ENCODE peak calls at places on chromosomes 13 and 19, in six cellular contexts. T is activated naive CD8-positive, alpha-beta T cell treated with anti-CD3 and anti-CD28 coated beads, Interleukin-2, amount 10 ng/mL, durations not matched to agents 7 days and 5 days; K is activated naive CD4-positive, alpha-beta T cell treated with anti-CD3 and anti-CD28 coated beads, Interleukin-2, amount 50 U/mL, for 72 hours; R is upper lobe of right lung; W is natural killer cell; I is left cardiac atrium. Z is an unnamed sample.

GRCh38 chr19:48815870-48816501 is 5.2 kb upstream of the BCAT2 start:
- ATAC-seq in K (peak), T (no peak), I (no peak), R (no peak), W (no peak), Z (no peak)

GRCh38 chr19:52735734-52736133 is 890 bp upstream of the ZNF611 start:
- ATAC-seq in W (no peak), R (peak), K (no peak), I (peak), T (no peak), Z (no peak)

GRCh38 chr19:10858204-10858828 is 10.1 kb downstream of the C19orf38 start:
- ATAC-seq in I (no peak), T (no peak), W (no peak), K (peak), R (peak), Z (no peak)

GRCh38 chr19:3035542-3036118 is 6.5 kb upstream of the TLE2 start:
- ATAC-seq in I (peak), W (peak), K (peak), T (peak), R (peak), Z (peak)

GRCh38 chr13:38697628-38698333 is 10.9 kb downstream of the FREM2 start:
- ATAC-seq in K (no peak), T (no peak), I (no peak), R (peak), W (no peak), Z (no peak)

GRCh38 chr13:103272770-103273169 is 206.6 kb upstream of the SLC10A2 start:
- ATAC-seq in I (no peak), R (no peak), T (no peak), W (no peak), K (no peak), Z (no peak)

GRCh38 chr19:19506592-19506991 is 8.8 kb downstream of the TSSK6 start:
- ATAC-seq in I (no peak), K (no peak), T (no peak), R (no peak), W (no peak), Z (no peak)

GRCh38 chr13:28316841-28317240 is 178.1 kb downstream of the FLT1 start:
- ATAC-seq in R (peak), W (no peak), T (no peak), K (no peak), I (no peak), Z (peak)

GRCh38 chr13:49777746-49778614 is 14.5 kb downstream of the KPNA3 start:
- ATAC-seq in I (no peak), T (no peak), K (no peak), R (no peak), W (no peak), Z (no peak)

GRCh38 chr19:27733551-27734266 is 1479.2 kb downstream of the UQCRFS1 start:
- ATAC-seq in I (no peak), T (no peak), R (no peak), K (no peak), W (no peak), Z (no peak)

Z was measured in stimulated activated memory B cell treated with anti-CD40 and anti-IgM and Interleukin-4, amounts not matched to agents 10 μg/mL and 1 μg/mL and 100 μg/mL, for 72 hours.